ENCODE peak calls at places on chromosomes 5 and 9, in six cellular contexts. L is neuronal stem cell, O is endothelial cell of umbilical vein, M is mammary epithelial cell, D is PC-3, C is HCT116. I is an unnamed sample.

GRCh38 chr5:118224546-118224945 is 763.8 kb downstream of the DTWD2 start:
- DNase-seq in L (no peak), O (no peak), M (peak; percentile 11), D (no peak), C (no peak), I (no peak)

GRCh38 chr9:94799578-94800264 is 73.2 kb downstream of the AOPEP start:
- DNase-seq in L (no peak), O (peak; percentile 91), M (peak; percentile 47), D (peak; percentile 62), C (no peak), I (no peak)

GRCh38 chr5:87594566-87594965 is 181.8 kb upstream of the CCNH start:
- DNase-seq in L (no peak), O (no peak), M (no peak), D (no peak), C (no peak), I (no peak)

GRCh38 chr5:158875272-158875679 is 224.4 kb downstream of the EBF1 start:
- DNase-seq in L (no peak), O (no peak), M (no peak), D (peak; percentile 55), C (no peak), I (no peak)

GRCh38 chr9:35079041-35079425 is 709 bp downstream of the FANCG start:
- DNase-seq in L (no peak), O (no peak), M (no peak), D (no peak), C (no peak), I (no peak)

GRCh38 chr9:135048758-135049284 is 38.6 kb upstream of the OLFM1 start:
- DNase-seq in L (no peak), O (no peak), M (no peak), D (no peak), C (no peak), I (no peak)

GRCh38 chr9:95522871-95523370 is 6.2 kb upstream of the PTCH1 start:
- DNase-seq in L (no peak), O (no peak), M (no peak), D (no peak), C (no peak), I (no peak)

GRCh38 chr9:123778232-123778902 is 151.6 kb downstream of the DENND1A start:
- DNase-seq in L (no peak), O (no peak), M (no peak), D (no peak), C (no peak), I (no peak)

GRCh38 chr9:68827833-68828744 is 123.0 kb downstream of the PIP5K1B start:
- DNase-seq in L (no peak), O (no peak), M (no peak), D (no peak), C (no peak), I (no peak)

GRCh38 chr5:65816729-65817128 is 94.7 kb downstream of the NLN start:
- DNase-seq in L (no peak), O (no peak), M (no peak), D (no peak), C (no peak), I (no peak)

GRCh38 chr9:69740872-69741505 is 18.8 kb downstream of the PTAR1 start:
- DNase-seq in L (no peak), O (no peak), M (no peak), D (no peak), C (no peak), I (no peak)

GRCh38 chr5:72380491-72381274 is 60.5 kb downstream of the PTCD2 start:
- DNase-seq in L (no peak), O (no peak), M (no peak), D (no peak), C (no peak), I (no peak)

GRCh38 chr5:147190236-147190815 is 44.5 kb upstream of the STK32A start:
- DNase-seq in L (no peak), O (no peak), M (peak; percentile 42), D (no peak), C (no peak), I (no peak)

GRCh38 chr9:89449261-89449671 is 48.6 kb downstream of the SEMA4D start:
- DNase-seq in L (no peak), O (no peak), M (no peak), D (no peak), C (no peak), I (no peak)

DNA sequence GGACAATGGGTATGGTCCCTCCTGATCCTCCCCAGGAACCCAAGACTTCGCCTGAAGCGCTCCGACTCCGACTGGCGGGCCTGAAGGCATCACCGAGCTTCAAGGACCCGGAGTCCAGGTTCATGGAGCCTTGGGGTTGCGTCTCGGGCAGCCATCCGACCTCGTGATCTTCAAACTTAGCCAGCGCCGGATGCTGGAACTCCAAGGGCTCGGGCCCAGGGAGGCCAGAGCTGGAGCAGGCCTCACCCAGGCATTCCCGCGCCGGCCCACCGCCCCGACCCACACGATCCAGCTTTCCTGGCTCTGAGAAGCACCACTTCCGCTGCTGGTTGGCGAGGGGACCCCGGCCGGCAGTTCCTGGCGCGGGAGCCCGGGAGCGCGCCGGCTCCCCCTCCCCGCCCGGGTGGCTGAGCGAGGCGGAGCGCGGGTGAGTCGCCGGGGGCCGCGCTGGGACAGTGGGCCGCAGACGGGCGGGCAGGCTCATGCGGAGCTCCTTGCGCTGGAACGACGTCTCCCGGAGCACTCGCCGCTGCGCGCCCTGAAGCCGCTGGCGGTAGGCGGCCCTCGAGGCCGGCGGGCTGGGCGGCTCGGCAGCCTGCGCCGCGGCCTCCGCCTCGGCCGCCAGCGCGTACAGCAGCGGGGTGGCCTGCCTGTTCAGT is 5.2 kb downstream of the SHROOM1 start:
- DNase-seq in L (no peak), O (no peak), M (no peak), D (no peak), C (no peak), I (no peak)
- H2AFZ ChIP-seq in L (no peak overlapping the region), O (no peak overlapping the region), M (no peak overlapping the region), D (no peak overlapping the region), C (no peak overlapping the region), I (peak overlapping the region; percentile 24)

GRCh38 chr5:15555176-15555575 is 55.2 kb downstream of the FBXL7 start:
- DNase-seq in L (no peak), O (no peak), M (no peak), D (no peak), C (no peak), I (no peak)

GRCh38 chr5:15554542-15554941 is 54.6 kb downstream of the FBXL7 start:
- DNase-seq in L (no peak), O (no peak), M (no peak), D (no peak), C (no peak), I (no peak)

GRCh38 chr5:15547440-15547839 is 47.5 kb downstream of the FBXL7 start:
- DNase-seq in L (no peak), O (no peak), M (no peak), D (no peak), C (no peak), I (no peak)

GRCh38 chr5:15545082-15545481 is 45.1 kb downstream of the FBXL7 start:
- DNase-seq in L (no peak), O (no peak), M (no peak), D (no peak), C (no peak), I (no peak)

DNA sequence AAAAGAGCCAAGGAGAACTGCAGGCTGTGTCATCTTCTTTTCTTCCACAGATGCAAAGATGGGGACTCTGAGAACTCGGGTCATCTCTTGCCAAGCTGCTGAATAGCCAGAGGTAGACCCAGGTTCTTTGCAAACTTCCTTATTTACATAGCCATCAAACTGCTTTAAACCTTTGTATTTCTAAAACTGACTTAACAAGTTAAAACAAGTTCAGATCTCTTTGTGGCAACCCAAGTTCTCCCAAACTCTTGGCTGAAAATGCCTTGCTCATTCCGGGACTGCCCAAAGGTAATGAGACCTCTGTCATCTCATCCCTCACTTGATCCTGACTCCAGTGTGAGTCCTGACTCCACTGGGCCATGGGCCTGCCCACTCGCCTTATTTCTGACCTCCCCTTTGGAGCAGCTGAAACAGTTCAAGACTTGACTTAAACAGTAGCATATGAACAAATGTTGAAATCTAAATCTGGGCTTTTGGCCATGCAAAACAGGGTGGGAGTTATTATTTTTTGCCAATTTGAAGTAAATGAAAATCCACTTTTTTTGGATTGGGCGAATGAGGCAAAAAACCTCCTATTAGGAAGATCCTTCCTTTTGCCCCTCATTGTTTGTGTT is 50.6 kb downstream of the FBXL7 start:
- DNase-seq in L (no peak), O (no peak), M (peak; percentile 15), D (no peak), C (no peak), I (no peak)
- H2AFZ ChIP-seq in L (no peak overlapping the region), O (no peak overlapping the region), M (no peak overlapping the region), D (no peak overlapping the region), C (no peak overlapping the region), I (no peak overlapping the region)

DNA sequence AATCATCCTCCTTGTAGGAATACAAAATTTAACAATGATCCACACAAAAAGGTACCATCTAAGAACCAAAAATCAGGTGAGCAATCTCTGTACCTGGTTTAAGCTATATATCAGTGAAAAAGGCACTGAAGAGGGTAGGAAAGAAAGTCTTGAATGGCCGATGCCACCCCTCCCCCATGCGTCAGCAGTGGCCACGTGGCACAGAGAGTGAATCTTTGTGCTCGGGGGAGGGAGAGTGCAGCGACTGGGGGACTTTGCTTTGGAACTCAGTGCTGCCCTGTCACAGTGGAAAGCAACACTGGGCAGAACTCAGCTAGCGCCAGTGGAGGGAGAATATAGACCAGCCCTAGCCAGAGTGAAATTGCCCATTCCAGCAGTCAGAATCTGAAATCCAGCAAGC is 28.3 kb upstream of the PDE4D start:
- DNase-seq in L (no peak), O (no peak), M (no peak), D (no peak), C (no peak), I (no peak)
- H2AFZ ChIP-seq in L (no peak overlapping the region), O (no peak overlapping the region), M (no peak overlapping the region), D (no peak overlapping the region), C (no peak overlapping the region), I (no peak overlapping the region)

GRCh38 chr9:113345165-113345564 is 4.2 kb upstream of the BSPRY start:
- DNase-seq in L (no peak), O (no peak), M (no peak), D (no peak), C (no peak), I (no peak)

GRCh38 chr9:113345693-113346092 is 3.6 kb upstream of the BSPRY start:
- DNase-seq in L (no peak), O (no peak), M (no peak), D (no peak), C (no peak), I (no peak)

GRCh38 chr9:113347479-113347878 is 1.9 kb upstream of the BSPRY start:
- DNase-seq in L (no peak), O (no peak), M (no peak), D (no peak), C (no peak), I (no peak)

GRCh38 chr9:113349044-113349433 is 302 bp upstream of the BSPRY start:
- DNase-seq in L (no peak), O (no peak), M (no peak), D (no peak), C (no peak), I (no peak)

GRCh38 chr9:113343732-113344231 is 3.7 kb upstream of the WDR31 start:
- DNase-seq in L (no peak), O (no peak), M (no peak), D (no peak), C (no peak), I (no peak)
- H2AFZ ChIP-seq in L (peak overlapping the region; percentile 30), O (no peak overlapping the region), M (no peak overlapping the region), D (no peak overlapping the region), C (no peak overlapping the region), I (no peak overlapping the region)

GRCh38 chr5:126716861-126717260 is 60.1 kb upstream of the LMNB1 start:
- DNase-seq in L (no peak), O (no peak), M (no peak), D (no peak), C (no peak), I (no peak)
- H2AFZ ChIP-seq in L (no peak overlapping the region), O (no peak overlapping the region), M (no peak overlapping the region), D (no peak overlapping the region), C (peak overlapping the region; percentile 14), I (no peak overlapping the region)